ENCODE peak calls at places on chromosomes 5 and 9, in ten cellular contexts. Z is transverse colon; E is ACHN; D is stimulated activated CD8-positive, alpha-beta memory T cell treated with anti-CD3 and anti-CD28 coated beads, Interleukin-15, amount 100 ng/mL, for 4 hours; W is right cardiac atrium; S is T follicular helper cell; B is caudate nucleus; H is ELF-1; L is fibroblast of mammary gland; N is activated CD4-positive, CD25-positive, alpha-beta regulatory T cell treated with anti-CD3 and anti-CD28 coated beads, Interleukin-2, amount 50 U/mL, for 72 hours. G is an unnamed sample.

GRCh38 chr5:111127453-111128195 is 35.5 kb downstream of the WDR36 start:
- DNase-seq in Z (no peak), E (no peak), D (no peak), W (no peak), S (no peak), B (no peak), H (peak; percentile 71), L (no peak), N (no peak), G (no peak)

GRCh38 chr5:138603521-138603920 is 28.3 kb upstream of the HSPA9 start:
- DNase-seq in Z (no peak), E (no peak), D (no peak), W (no peak), S (no peak), B (no peak), H (no peak), L (no peak), N (no peak), G (no peak)

GRCh38 chr5:114391321-114391720 is 29.5 kb downstream of the KCNN2 start:
- DNase-seq in Z (no peak), E (no peak), D (no peak), W (no peak), S (no peak), B (no peak), H (no peak), L (peak; percentile 2), N (no peak), G (no peak)

GRCh38 chr9:135615666-135616620 is 23.4 kb downstream of the GLT6D1 start:
- DNase-seq in Z (no peak), E (no peak), D (no peak), W (no peak), S (no peak), B (no peak), H (peak; percentile 23), L (no peak), N (no peak), G (no peak)

GRCh38 chr5:142063376-142063775 is 45.2 kb upstream of the NDFIP1 start:
- DNase-seq in Z (no peak), E (no peak), D (no peak), W (no peak), S (no peak), B (no peak), H (no peak), L (no peak), N (no peak), G (no peak)

GRCh38 chr9:131402738-131403492 is 9.0 kb downstream of the PRRC2B start:
- DNase-seq in Z (peak; percentile 79), E (peak; percentile 82), D (no peak), W (peak; percentile 93), S (no peak), B (no peak), H (peak; percentile 86), L (peak; percentile 94), N (no peak), G (peak; percentile 41)

GRCh38 chr9:133163559-133164208 is at the start of gene GBGT1:
- DNase-seq in Z (peak; percentile 72), E (peak; percentile 29), D (no peak), W (peak; percentile 76), S (no peak), B (no peak), H (peak; percentile 79), L (no peak), N (peak; percentile 51), G (peak; percentile 77)

GRCh38 chr9:25017779-25018178 is 472.1 kb upstream of the IZUMO3 start:
- DNase-seq in Z (no peak), E (no peak), D (no peak), W (no peak), S (no peak), B (no peak), H (no peak), L (no peak), N (no peak), G (no peak)

GRCh38 chr5:61624966-61625681 is 293.1 kb downstream of the ZSWIM6 start:
- DNase-seq in Z (no peak), E (no peak), D (no peak), W (no peak), S (no peak), B (no peak), H (no peak), L (no peak), N (no peak), G (no peak)